ENCODE peak calls at places on chromosomes 13 and 19, in seven cellular contexts. E is lung, C is tibial artery, X is prostate gland, K is psoas muscle, H is aorta, B is right cardiac atrium. I is an unnamed sample.

GRCh38 chr19:10416380-10417257 is 3.7 kb upstream of the PDE4A start:
- DNase-seq in E (peak; percentile 82), C (peak; percentile 66), X (peak; percentile 42), K (peak; percentile 89), H (peak; percentile 88), B (peak; percentile 86), I (peak; percentile 83)

GRCh38 chr19:19655641-19656343 is 7.7 kb downstream of the ATP13A1 start:
- DNase-seq in E (no peak), C (no peak), X (no peak), K (no peak), H (peak; percentile 42), B (no peak), I (no peak)

GRCh38 chr19:17848598-17849292 is 963 bp upstream of the JAK3 start:
- DNase-seq in E (no peak), C (no peak), X (no peak), K (no peak), H (no peak), B (no peak), I (no peak)

GRCh38 chr19:17091758-17092333 is 16.3 kb downstream of the MYO9B start:
- DNase-seq in E (peak; percentile 58), C (peak; percentile 60), X (no peak), K (peak; percentile 55), H (peak; percentile 85), B (peak; percentile 54), I (no peak)

GRCh38 chr13:98372886-98373285 is 195.8 kb upstream of the RNF113B start:
- DNase-seq in E (no peak), C (no peak), X (no peak), K (no peak), H (no peak), B (no peak), I (no peak)

GRCh38 chr13:113089693-113090414 is 15.7 kb upstream of the F7 start:
- DNase-seq in E (no peak), C (no peak), X (no peak), K (no peak), H (peak; percentile 27), B (peak; percentile 2), I (peak; percentile 32)

GRCh38 chr19:1467228-1467511 is 11.8 kb downstream of the C19orf25 start:
- DNase-seq in E (no peak), C (no peak), X (no peak), K (no peak), H (no peak), B (no peak), I (no peak)

GRCh38 chr13:79972066-79972569 is 368.8 kb downstream of the SPRY2 start:
- DNase-seq in E (no peak), C (no peak), X (no peak), K (no peak), H (no peak), B (no peak), I (no peak)

GRCh38 chr13:107866666-107867623 is 348.4 kb downstream of the LIG4 start:
- DNase-seq in E (no peak), C (no peak), X (no peak), K (no peak), H (no peak), B (no peak), I (no peak)

GRCh38 chr13:34357435-34358232 is 539.7 kb downstream of the RFC3 start:
- DNase-seq in E (no peak), C (peak; percentile 23), X (no peak), K (no peak), H (peak; percentile 47), B (no peak), I (no peak)

GRCh38 chr19:38213911-38214625 is 10.0 kb downstream of the DPF1 start:
- DNase-seq in E (no peak), C (no peak), X (no peak), K (no peak), H (no peak), B (no peak), I (no peak)

GRCh38 chr19:46791944-46792343 is 3.5 kb upstream of the SLC1A5 start:
- DNase-seq in E (no peak), C (no peak), X (no peak), K (no peak), H (no peak), B (no peak), I (no peak)

GRCh38 chr13:36709136-36709895 is 35.5 kb downstream of the SERTM1 start:
- DNase-seq in E (no peak), C (no peak), X (no peak), K (no peak), H (no peak), B (no peak), I (no peak)

GRCh38 chr13:40190656-40191100 is 475.8 kb downstream of the FOXO1 start:
- DNase-seq in E (no peak), C (peak; percentile 58), X (peak; percentile 30), K (peak; percentile 40), H (peak; percentile 63), B (peak; percentile 54), I (no peak)

GRCh38 chr19:1154731-1155351 is 19.2 kb downstream of the SBNO2 start:
- DNase-seq in E (peak; percentile 93), C (peak; percentile 92), X (peak; percentile 79), K (peak; percentile 95), H (peak; percentile 95), B (peak; percentile 94), I (no peak)

GRCh38 chr13:60356970-60357369 is 40.0 kb upstream of the TDRD3 start:
- DNase-seq in E (no peak), C (no peak), X (no peak), K (no peak), H (no peak), B (no peak), I (no peak)

DNA sequence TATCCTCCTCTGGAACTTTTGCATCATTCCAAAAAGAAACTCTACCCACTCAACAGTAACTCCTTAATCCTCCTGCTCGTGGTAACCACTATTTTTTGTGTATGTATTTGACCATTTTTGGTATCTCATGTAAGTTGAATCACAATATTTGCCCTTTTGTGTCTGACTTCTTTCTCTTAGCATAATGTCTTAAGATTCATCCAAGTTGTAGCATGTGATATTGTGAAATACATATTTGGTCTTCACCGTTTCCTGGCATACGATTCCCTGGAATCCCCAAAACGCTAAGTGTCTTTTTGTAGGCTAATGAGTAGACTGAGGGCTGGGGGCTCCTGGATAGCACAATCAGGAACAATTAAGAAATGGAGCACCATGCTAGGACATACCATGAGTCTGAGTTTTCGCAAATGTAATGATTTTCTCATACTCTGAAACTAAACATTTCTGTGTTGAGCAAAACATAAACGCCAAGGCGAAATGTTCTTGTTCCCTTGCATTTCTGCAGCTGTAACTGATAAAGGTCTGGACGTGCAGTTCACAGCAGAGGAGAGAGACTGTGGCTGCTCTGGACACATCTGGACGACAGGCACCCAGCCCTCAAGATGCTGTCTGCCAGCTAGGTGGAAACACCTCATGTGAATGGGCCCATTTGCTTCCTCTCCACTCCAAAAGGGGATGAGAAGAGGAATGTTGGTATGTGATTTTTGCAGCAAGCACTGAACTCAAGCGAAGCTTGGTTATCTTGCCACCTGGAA is 38.4 kb downstream of the BRD4 start:
- DNase-seq in E (no peak), C (no peak), X (no peak), K (no peak), H (no peak), B (no peak), I (no peak)
- H3K27ac ChIP-seq in E (peak overlapping the region; percentile 44), C (peak overlapping the region; percentile 54), X (no peak overlapping the region), K (peak overlapping the region; percentile 76), H (no peak overlapping the region), B (no peak overlapping the region), I (peak overlapping the region; percentile 17)

GRCh38 chr19:7986321-7987083 is 18.9 kb downstream of the ELAVL1 start:
- DNase-seq in E (no peak), C (no peak), X (no peak), K (no peak), H (no peak), B (no peak), I (no peak)
- H3K4me1 ChIP-seq in E (no peaks in the 10 kb centered on the region), C (peaks cover 9% of the 10 kb centered on the region), X (peaks cover 12% of the 10 kb centered on the region), K (peaks cover 33% of the 10 kb centered on the region), H (no peaks in the 10 kb centered on the region), B (peaks cover 12% of the 10 kb centered on the region), I (peaks cover 36% of the 10 kb centered on the region)

GRCh38 chr13:41487222-41487621 is 29.9 kb downstream of the RGCC start:
- DNase-seq in E (no peak), C (no peak), X (no peak), K (no peak), H (no peak), B (no peak), I (no peak)
- H3K27ac ChIP-seq in E (no peak overlapping the region), C (no peak overlapping the region), X (no peak overlapping the region), K (no peak overlapping the region), H (no peak overlapping the region), B (no peak overlapping the region), I (no peak overlapping the region)

GRCh38 chr13:47553329-47553977 is 447.6 kb downstream of the SUCLA2 start:
- DNase-seq in E (no peak), C (no peak), X (no peak), K (no peak), H (no peak), B (no peak), I (no peak)

GRCh38 chr13:47555235-47555634 is 445.8 kb downstream of the SUCLA2 start:
- DNase-seq in E (no peak), C (no peak), X (no peak), K (no peak), H (no peak), B (no peak), I (no peak)

DNA sequence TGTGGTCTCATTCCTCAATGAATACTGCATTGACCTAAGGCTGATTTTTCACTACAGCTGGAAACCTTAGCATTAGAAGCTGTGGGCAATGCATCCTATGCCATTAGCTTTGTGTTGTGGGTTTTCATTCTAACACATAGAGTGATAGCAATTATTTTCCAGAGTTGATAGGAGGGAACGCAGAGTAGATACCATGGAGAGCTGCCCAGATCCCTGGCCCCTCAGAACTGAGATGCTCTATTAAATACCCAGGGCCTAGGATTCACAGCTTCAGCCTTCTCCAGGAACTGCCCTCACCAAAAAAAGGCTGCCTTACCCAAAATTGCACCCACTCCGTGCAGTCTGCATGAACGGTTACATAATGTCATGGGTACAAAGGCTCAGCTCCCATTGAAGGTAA is 444.4 kb downstream of the SUCLA2 start:
- DNase-seq in E (no peak), C (no peak), X (no peak), K (no peak), H (no peak), B (no peak), I (no peak)
- H3K4me1 ChIP-seq in E (no peaks in the 10 kb centered on the region), C (no peaks in the 10 kb centered on the region), X (no peaks in the 10 kb centered on the region), K (no peaks in the 10 kb centered on the region), H (no peaks in the 10 kb centered on the region), B (no peaks in the 10 kb centered on the region), I (peaks cover 4% of the 10 kb centered on the region)

GRCh38 chr13:33231339-33231738 is 54.2 kb downstream of the STARD13 start:
- DNase-seq in E (no peak), C (no peak), X (no peak), K (no peak), H (no peak), B (no peak), I (no peak)
- H3K27ac ChIP-seq in E (peak overlapping the region; percentile 7), C (no peak overlapping the region), X (no peak overlapping the region), K (no peak overlapping the region), H (no peak overlapping the region), B (no peak overlapping the region), I (peak overlapping the region; percentile 99)

DNA sequence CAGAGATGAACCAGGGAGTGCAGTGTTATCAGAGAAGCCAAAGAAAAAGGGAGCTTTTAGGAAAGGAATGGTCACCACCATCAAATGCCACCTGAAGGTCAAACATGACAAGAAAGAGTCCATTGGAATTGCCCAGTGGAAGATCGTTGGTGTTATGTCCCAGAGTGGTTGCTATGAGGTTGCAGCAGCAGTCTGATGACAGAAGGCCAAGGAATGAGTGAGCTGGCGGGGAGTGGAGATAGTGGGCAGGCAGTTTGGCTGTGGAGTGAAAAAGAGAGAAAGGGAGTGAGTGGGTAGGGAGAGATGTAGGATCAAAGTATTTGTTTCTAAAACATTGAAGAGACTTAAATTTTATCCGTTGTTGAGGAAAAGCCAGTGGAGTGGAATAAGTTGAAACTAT is 117.4 kb upstream of the WASF3 start:
- DNase-seq in E (no peak), C (no peak), X (no peak), K (no peak), H (no peak), B (no peak), I (no peak)
- H3K4me1 ChIP-seq in E (no peaks in the 10 kb centered on the region), C (peaks cover 11% of the 10 kb centered on the region), X (no peaks in the 10 kb centered on the region), K (no peaks in the 10 kb centered on the region), H (no peaks in the 10 kb centered on the region), B (no peaks in the 10 kb centered on the region), I (no peaks in the 10 kb centered on the region)

I was measured in RWPE2.